ENCODE peak calls at places on chromosomes 7 and 10, in eight cellular contexts. F is heart right ventricle, J is LNCaP clone FGC, E is GM20000, B is HL-60, C is ovary, W is A549, R is fibroblast of pulmonary artery. Y is an unnamed sample.

GRCh38 chr7:81173766-81174281 is 255.0 kb upstream of the SEMA3C start:
- DNase-seq in F (no peak), J (peak), E (no peak), B (no peak), C (no peak), W (no peak), R (peak), Y (no peak)

GRCh38 chr7:144835166-144835611 is 664 bp downstream of the TPK1 start:
- DNase-seq in F (peak), J (no peak), E (peak), B (no peak), C (peak), W (peak), R (peak), Y (peak)

GRCh38 chr7:22173884-22174573 is 182.9 kb downstream of the RAPGEF5 start:
- DNase-seq in F (no peak), J (no peak), E (peak), B (no peak), C (no peak), W (no peak), R (no peak), Y (no peak)

GRCh38 chr10:6461961-6462360 is 118.1 kb downstream of the PRKCQ start:
- DNase-seq in F (no peak), J (no peak), E (no peak), B (no peak), C (no peak), W (no peak), R (no peak), Y (no peak)

GRCh38 chr7:219581-220150 is 27.3 kb downstream of the FAM20C start:
- DNase-seq in F (no peak), J (no peak), E (no peak), B (no peak), C (no peak), W (no peak), R (no peak), Y (no peak)

GRCh38 chr7:50314778-50315177 is 10.3 kb downstream of the IKZF1 start:
- DNase-seq in F (no peak), J (no peak), E (no peak), B (no peak), C (no peak), W (no peak), R (no peak), Y (no peak)

GRCh38 chr7:130273863-130274262 is 7.2 kb downstream of the CPA2 start:
- DNase-seq in F (no peak), J (no peak), E (no peak), B (no peak), C (peak), W (no peak), R (peak), Y (no peak)

GRCh38 chr10:679556-679955 is 9.9 kb downstream of the DIP2C start:
- DNase-seq in F (no peak), J (no peak), E (no peak), B (no peak), C (no peak), W (no peak), R (no peak), Y (no peak)

GRCh38 chr7:150415161-150416160 is 35.0 kb upstream of the GIMAP8 start:
- DNase-seq in F (no peak), J (no peak), E (no peak), B (no peak), C (no peak), W (no peak), R (no peak), Y (no peak)

GRCh38 chr10:74924251-74924954 is 98.0 kb downstream of the KAT6B start:
- DNase-seq in F (no peak), J (no peak), E (no peak), B (no peak), C (no peak), W (no peak), R (peak), Y (no peak)

GRCh38 chr10:91242940-91243339 is 22.5 kb downstream of the PCGF5 start:
- DNase-seq in F (no peak), J (no peak), E (peak), B (no peak), C (no peak), W (no peak), R (no peak), Y (no peak)

GRCh38 chr10:91238191-91238590 is 17.7 kb downstream of the PCGF5 start:
- DNase-seq in F (no peak), J (no peak), E (no peak), B (no peak), C (no peak), W (no peak), R (no peak), Y (no peak)

DNA sequence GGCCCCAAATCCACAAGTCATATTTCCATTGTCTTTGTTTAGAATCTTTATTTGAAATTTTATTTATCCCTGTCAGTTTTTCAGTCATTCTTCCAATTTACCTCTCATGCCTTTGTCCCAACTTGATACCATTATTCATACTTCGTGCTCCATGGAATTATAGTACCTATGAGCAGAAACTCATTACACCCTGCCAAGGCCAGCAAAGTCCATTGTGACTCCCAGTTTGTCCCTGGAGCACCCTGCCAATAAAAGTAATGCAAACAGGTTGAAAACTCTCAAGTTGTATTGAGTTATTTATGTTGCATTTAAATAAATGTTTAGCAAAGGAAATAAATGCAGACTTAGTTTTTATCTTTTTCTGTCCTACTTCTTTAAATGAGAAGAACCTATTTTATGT is 19.3 kb downstream of the PCGF5 start:
- DNase-seq in F (no peak), J (no peak), E (no peak), B (no peak), C (no peak), W (no peak), R (no peak), Y (no peak)
- TF ChIP-seq CTCF in F (no peak), J (no peak), E (no peak), B (no peak), C (no peak), W (no peak), R (no peak), Y (no peak)

GRCh38 chr7:37901890-37902524 is 14.6 kb downstream of the SFRP4 start:
- DNase-seq in F (no peak), J (peak), E (no peak), B (no peak), C (no peak), W (no peak), R (peak), Y (no peak)
- TF ChIP-seq CTCF in F (no peak), J (no peak), E (no peak), B (no peak), C (no peak), W (no peak), R (no peak), Y (no peak)

GRCh38 chr10:71378341-71379117 is 18.2 kb upstream of the CDH23 start:
- DNase-seq in F (no peak), J (no peak), E (no peak), B (peak), C (no peak), W (no peak), R (no peak), Y (no peak)
- TF ChIP-seq CTCF in F (no peak), J (no peak), E (no peak), B (no peak), C (no peak), W (no peak), R (no peak), Y (no peak)

DNA sequence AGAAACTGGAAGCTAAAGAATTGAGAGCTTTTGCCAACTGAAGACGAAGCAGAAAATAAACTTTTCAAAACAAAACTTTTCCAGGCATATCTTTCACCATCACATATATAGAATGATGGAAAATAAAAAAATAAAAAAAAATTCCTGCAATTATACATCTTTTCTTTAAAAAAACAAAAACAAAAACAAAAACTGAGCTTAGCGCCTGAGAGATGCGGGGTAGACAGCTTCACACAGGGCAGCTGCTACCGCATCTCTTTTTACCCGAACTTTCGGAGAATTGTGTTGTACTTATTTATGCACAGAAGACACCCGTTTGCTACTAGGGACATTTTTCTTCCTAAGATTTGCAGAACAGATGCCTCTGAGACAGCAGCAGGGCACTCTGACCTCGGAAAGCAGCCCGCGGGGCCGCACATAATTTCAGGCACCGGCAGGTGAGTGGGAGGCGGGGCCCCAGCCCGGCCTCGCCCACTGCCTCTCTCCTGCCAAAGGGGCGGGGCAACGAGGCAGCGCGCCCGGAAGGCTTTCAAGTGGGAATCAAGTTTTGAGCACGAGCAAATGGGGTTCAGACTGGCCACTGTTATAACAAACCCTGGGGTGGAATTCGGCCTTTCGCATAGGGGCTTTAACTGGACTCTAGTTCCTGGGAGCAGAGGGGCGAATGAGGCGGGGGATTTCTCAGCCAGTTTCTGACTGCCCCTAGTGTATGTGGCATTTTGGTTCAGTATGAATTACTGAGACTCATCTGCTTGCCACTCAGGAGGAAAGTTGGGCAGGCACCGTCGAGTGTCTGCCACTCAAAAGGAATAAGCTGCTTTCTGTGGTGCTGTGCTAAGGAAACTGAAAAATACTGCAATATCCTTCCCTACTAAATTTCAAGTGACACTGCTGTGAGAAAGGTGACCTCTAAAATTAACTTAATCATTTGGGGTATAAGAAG is 18.5 kb upstream of the FAM133B start:
- DNase-seq in F (peak), J (no peak), E (no peak), B (no peak), C (peak), W (no peak), R (no peak), Y (no peak)
- TF ChIP-seq CTCF in F (no peak), J (no peak), E (no peak), B (no peak), C (no peak), W (no peak), R (no peak), Y (no peak)

DNA sequence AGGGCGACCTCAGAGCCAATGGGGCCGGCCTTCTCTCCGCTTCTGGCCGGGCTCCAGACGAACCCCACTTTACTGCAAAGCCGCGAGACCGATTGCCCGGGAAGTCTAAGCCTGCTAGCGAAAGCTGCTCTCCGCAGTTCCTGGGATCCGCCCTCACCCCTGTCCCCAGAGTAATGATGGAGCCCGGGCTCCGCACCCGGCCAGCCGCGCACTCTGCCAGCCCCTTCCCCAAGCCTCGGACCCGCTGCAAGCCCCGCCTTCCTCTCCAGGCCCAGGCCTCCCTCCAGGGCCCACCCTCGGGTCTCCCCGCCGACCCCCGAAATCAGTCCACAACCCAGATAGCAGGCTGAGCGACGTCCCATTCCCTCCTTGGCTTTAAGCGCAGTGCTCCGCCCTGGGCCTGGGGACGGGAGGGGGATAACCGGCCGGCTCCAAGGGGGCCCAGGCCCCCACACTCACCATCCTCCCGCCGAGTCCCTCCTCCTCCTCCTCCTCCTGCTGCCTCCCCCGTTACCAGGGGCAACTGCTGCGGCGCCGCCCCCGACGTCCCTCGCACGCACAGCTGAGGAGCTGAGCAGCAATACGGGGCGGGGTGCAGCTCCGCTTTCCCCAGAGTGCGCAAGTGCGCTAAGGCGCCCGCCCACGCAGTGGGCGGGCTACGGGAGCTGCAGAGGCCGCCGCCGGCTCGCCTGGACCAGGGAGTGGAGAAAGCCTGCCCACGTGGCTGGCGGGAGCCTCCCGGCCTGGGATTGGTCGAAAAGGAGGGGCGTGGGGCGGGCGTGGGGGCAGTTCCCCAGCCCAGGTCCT is at the start of gene ARL3:
- DNase-seq in F (peak), J (peak), E (peak), B (peak), C (peak), W (peak), R (peak), Y (peak)
- TF ChIP-seq CTCF in F (peak), J (no peak), E (no peak), B (peak), C (peak), W (no peak), R (no peak), Y (no peak)

GRCh38 chr7:140659727-140660396 is 12.9 kb upstream of the ADCK2 start:
- DNase-seq in F (no peak), J (no peak), E (no peak), B (no peak), C (peak), W (no peak), R (no peak), Y (no peak)

GRCh38 chr7:140655511-140656408 is 15.1 kb upstream of the DENND2A start:
- DNase-seq in F (no peak), J (no peak), E (no peak), B (no peak), C (no peak), W (no peak), R (no peak), Y (no peak)

GRCh38 chr7:140656548-140657515 is 15.9 kb upstream of the ADCK2 start:
- DNase-seq in F (no peak), J (no peak), E (peak), B (peak), C (peak), W (no peak), R (peak), Y (no peak)

GRCh38 chr7:140661124-140661523 is 11.6 kb upstream of the ADCK2 start:
- DNase-seq in F (no peak), J (no peak), E (no peak), B (no peak), C (no peak), W (no peak), R (no peak), Y (no peak)
- TF ChIP-seq CTCF in F (peak), J (peak), E (no peak), B (no peak), C (no peak), W (no peak), R (peak), Y (no peak)

GRCh38 chr7:3200504-3200903 is 100.5 kb upstream of the SDK1 start:
- DNase-seq in F (no peak), J (no peak), E (peak), B (no peak), C (no peak), W (peak), R (peak), Y (peak)
- TF ChIP-seq CTCF in F (peak), J (peak), E (no peak), B (no peak), C (no peak), W (peak), R (peak), Y (no peak)

GRCh38 chr10:29658984-29659769 is 24.4 kb upstream of the SVIL start:
- DNase-seq in F (no peak), J (no peak), E (peak), B (peak), C (peak), W (peak), R (peak), Y (no peak)
- TF ChIP-seq CTCF in F (peak), J (no peak), E (no peak), B (no peak), C (peak), W (no peak), R (peak), Y (no peak)

DNA sequence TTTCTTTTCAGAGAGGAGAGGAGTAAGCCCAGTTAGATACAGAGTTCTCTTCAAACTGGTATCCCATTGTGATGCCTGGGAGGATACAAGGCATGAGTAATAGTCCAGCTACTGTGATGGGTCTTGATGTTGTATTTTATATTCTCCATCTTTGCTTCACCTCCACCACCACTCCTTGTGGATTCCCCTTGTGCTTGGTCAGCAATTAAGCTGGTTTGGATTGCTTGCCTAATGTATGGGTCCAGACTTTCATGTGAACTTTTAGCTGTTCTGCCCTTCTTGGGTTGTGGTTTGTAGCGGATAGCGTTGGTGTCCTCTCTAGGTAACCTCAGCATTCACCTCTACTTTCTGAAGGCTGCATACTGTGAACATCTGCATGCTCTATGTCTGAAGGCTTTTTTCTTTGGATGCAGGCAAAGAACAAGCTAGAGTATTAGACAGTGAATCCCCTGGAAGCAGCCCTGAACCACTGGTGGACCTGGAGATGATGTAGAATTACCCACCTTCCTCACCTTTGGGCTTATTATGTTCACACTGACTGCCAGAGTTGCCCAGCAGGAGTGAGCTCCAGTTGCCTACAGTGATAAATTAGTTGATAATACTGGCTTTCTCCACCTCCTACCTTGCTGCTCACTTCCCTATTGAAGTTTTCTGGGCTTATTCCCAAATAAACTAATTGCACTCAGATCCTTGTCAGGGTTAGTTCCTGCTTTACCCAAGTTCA is 126.5 kb upstream of the MTPN start:
- DNase-seq in F (no peak), J (no peak), E (no peak), B (no peak), C (no peak), W (no peak), R (no peak), Y (no peak)
- TF ChIP-seq CTCF in F (no peak), J (no peak), E (no peak), B (no peak), C (no peak), W (no peak), R (no peak), Y (no peak)

DNA sequence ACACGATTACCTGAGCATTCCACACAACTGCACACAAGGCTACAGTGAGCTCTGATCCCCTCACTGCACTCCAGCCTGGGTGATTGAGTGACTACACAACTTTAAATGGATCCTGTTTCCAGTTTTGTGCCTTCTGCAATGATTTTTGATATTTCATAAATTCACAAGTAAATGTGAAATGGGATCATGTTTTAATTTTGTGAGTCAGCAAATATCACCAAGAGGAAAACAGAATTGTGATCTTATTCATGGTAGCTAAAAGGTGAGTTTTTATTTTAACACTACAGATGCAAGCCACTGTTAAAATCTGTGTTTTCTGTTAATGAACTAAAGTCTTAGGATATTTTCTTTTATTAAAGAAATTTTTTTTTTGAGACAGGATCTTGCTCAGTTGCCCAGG is 11.4 kb downstream of the ICA1 start:
- DNase-seq in F (no peak), J (no peak), E (no peak), B (no peak), C (no peak), W (no peak), R (no peak), Y (no peak)
- TF ChIP-seq CTCF in F (no peak), J (no peak), E (no peak), B (no peak), C (no peak), W (no peak), R (no peak), Y (no peak)